ENCODE peak calls at places on chromosomes 5 and 9, in six cellular contexts. One of them, this sample, is unnamed.
A peak's percentile ranks its signal among the peaks of the same experiment; 100 is the strongest.

GRCh38 chr5:134249469-134250379 is 23.9 kb upstream of the PPP2CA start:
- DNase-seq in T47D: no peak
- DNase-seq in CD4-positive, alpha-beta T cell: no peak
- DNase-seq in cardiac fibroblast: peak; percentile 59
- DNase-seq in astrocyte of the spinal cord: no peak
- DNase-seq in upper lobe of left lung: no peak
- DNase-seq in this sample: no peak

GRCh38 chr9:35481347-35481975 is 8.4 kb upstream of the RUSC2 start:
- DNase-seq in T47D: peak; percentile 38
- DNase-seq in CD4-positive, alpha-beta T cell: no peak
- DNase-seq in cardiac fibroblast: peak; percentile 84
- DNase-seq in astrocyte of the spinal cord: peak; percentile 56
- DNase-seq in upper lobe of left lung: no peak
- DNase-seq in this sample: peak; percentile 75

GRCh38 chr9:1969898-1970297 is 45.2 kb upstream of the SMARCA2 start:
- DNase-seq in T47D: no peak
- DNase-seq in CD4-positive, alpha-beta T cell: no peak
- DNase-seq in cardiac fibroblast: no peak
- DNase-seq in astrocyte of the spinal cord: no peak
- DNase-seq in upper lobe of left lung: no peak
- DNase-seq in this sample: no peak

GRCh38 chr5:1312206-1312605 is 17.3 kb upstream of the TERT start:
- DNase-seq in T47D: no peak
- DNase-seq in CD4-positive, alpha-beta T cell: peak; percentile 18
- DNase-seq in cardiac fibroblast: no peak
- DNase-seq in astrocyte of the spinal cord: no peak
- DNase-seq in upper lobe of left lung: no peak
- DNase-seq in this sample: no peak

GRCh38 chr9:37976714-37977477 is 73.0 kb upstream of the SLC25A51 start:
- DNase-seq in T47D: no peak
- DNase-seq in CD4-positive, alpha-beta T cell: no peak
- DNase-seq in cardiac fibroblast: peak; percentile 90
- DNase-seq in astrocyte of the spinal cord: peak; percentile 93
- DNase-seq in upper lobe of left lung: no peak
- DNase-seq in this sample: peak; percentile 75

GRCh38 chr5:137515238-137515637 is 16.1 kb upstream of the SPOCK1 start:
- DNase-seq in T47D: no peak
- DNase-seq in CD4-positive, alpha-beta T cell: no peak
- DNase-seq in cardiac fibroblast: no peak
- DNase-seq in astrocyte of the spinal cord: no peak
- DNase-seq in upper lobe of left lung: no peak
- DNase-seq in this sample: no peak

GRCh38 chr9:127520941-127521918 is 69.9 kb downstream of the LRSAM1 start:
- DNase-seq in T47D: no peak
- DNase-seq in CD4-positive, alpha-beta T cell: no peak
- DNase-seq in cardiac fibroblast: peak; percentile 91
- DNase-seq in astrocyte of the spinal cord: peak; percentile 90
- DNase-seq in upper lobe of left lung: peak; percentile 79
- DNase-seq in this sample: peak; percentile 62

GRCh38 chr5:56677693-56678092 is 137.7 kb upstream of the MAP3K1 start:
- DNase-seq in T47D: no peak
- DNase-seq in CD4-positive, alpha-beta T cell: no peak
- DNase-seq in cardiac fibroblast: no peak
- DNase-seq in astrocyte of the spinal cord: no peak
- DNase-seq in upper lobe of left lung: no peak
- DNase-seq in this sample: no peak

GRCh38 chr5:180439911-180440769 is 54.0 kb upstream of the CNOT6 start:
- DNase-seq in T47D: no peak
- DNase-seq in CD4-positive, alpha-beta T cell: no peak
- DNase-seq in cardiac fibroblast: no peak
- DNase-seq in astrocyte of the spinal cord: no peak
- DNase-seq in upper lobe of left lung: no peak
- DNase-seq in this sample: no peak

GRCh38 chr9:21677834-21678233 is 124.6 kb upstream of the MTAP start:
- DNase-seq in T47D: no peak
- DNase-seq in CD4-positive, alpha-beta T cell: no peak
- DNase-seq in cardiac fibroblast: peak; percentile 89
- DNase-seq in astrocyte of the spinal cord: peak; percentile 85
- DNase-seq in upper lobe of left lung: no peak
- DNase-seq in this sample: no peak

GRCh38 chr9:128145951-128146351 is 3.3 kb upstream of the LCN2 start:
- DNase-seq in T47D: no peak
- DNase-seq in CD4-positive, alpha-beta T cell: no peak
- DNase-seq in cardiac fibroblast: no peak
- DNase-seq in astrocyte of the spinal cord: no peak
- DNase-seq in upper lobe of left lung: no peak
- DNase-seq in this sample: no peak

GRCh38 chr5:73435640-73436534 is 12.7 kb downstream of the FOXD1 start:
- DNase-seq in T47D: no peak
- DNase-seq in CD4-positive, alpha-beta T cell: no peak
- DNase-seq in cardiac fibroblast: no peak
- DNase-seq in astrocyte of the spinal cord: peak; percentile 35
- DNase-seq in upper lobe of left lung: peak; percentile 49
- DNase-seq in this sample: no peak

GRCh38 chr9:137776306-137776995 is 101.1 kb upstream of the CACNA1B start:
- DNase-seq in T47D: no peak
- DNase-seq in CD4-positive, alpha-beta T cell: no peak
- DNase-seq in cardiac fibroblast: no peak
- DNase-seq in astrocyte of the spinal cord: no peak
- DNase-seq in upper lobe of left lung: peak; percentile 56
- DNase-seq in this sample: no peak

GRCh38 chr5:150918613-150919012 is 13.8 kb upstream of the ZNF300 start:
- DNase-seq in T47D: no peak
- DNase-seq in CD4-positive, alpha-beta T cell: no peak
- DNase-seq in cardiac fibroblast: peak; percentile 48
- DNase-seq in astrocyte of the spinal cord: peak; percentile 18
- DNase-seq in upper lobe of left lung: no peak
- DNase-seq in this sample: no peak

GRCh38 chr9:76912631-76913275 is 6.8 kb upstream of the PRUNE2 start:
- DNase-seq in T47D: no peak
- DNase-seq in CD4-positive, alpha-beta T cell: no peak
- DNase-seq in cardiac fibroblast: peak; percentile 79
- DNase-seq in astrocyte of the spinal cord: peak; percentile 82
- DNase-seq in upper lobe of left lung: no peak
- DNase-seq in this sample: peak; percentile 56

GRCh38 chr9:128078504-128079434 is 10.7 kb downstream of the SLC25A25 start:
- DNase-seq in T47D: no peak
- DNase-seq in CD4-positive, alpha-beta T cell: no peak
- DNase-seq in cardiac fibroblast: no peak
- DNase-seq in astrocyte of the spinal cord: no peak
- DNase-seq in upper lobe of left lung: no peak
- DNase-seq in this sample: no peak

GRCh38 chr9:76610009-76610352 is 151.0 kb downstream of the GCNT1 start:
- DNase-seq in T47D: no peak
- DNase-seq in CD4-positive, alpha-beta T cell: no peak
- DNase-seq in cardiac fibroblast: peak; percentile 81
- DNase-seq in astrocyte of the spinal cord: peak; percentile 39
- DNase-seq in upper lobe of left lung: peak; percentile 46
- DNase-seq in this sample: no peak

GRCh38 chr5:156380846-156381245 is 53.9 kb downstream of the SGCD start:
- DNase-seq in T47D: no peak
- DNase-seq in CD4-positive, alpha-beta T cell: no peak
- DNase-seq in cardiac fibroblast: peak; percentile 35
- DNase-seq in astrocyte of the spinal cord: peak; percentile 59
- DNase-seq in upper lobe of left lung: no peak
- DNase-seq in this sample: no peak

GRCh38 chr5:161851691-161852299 is 3.9 kb downstream of the GABRA1 start:
- DNase-seq in T47D: peak; percentile 34
- DNase-seq in CD4-positive, alpha-beta T cell: no peak
- DNase-seq in cardiac fibroblast: peak; percentile 17
- DNase-seq in astrocyte of the spinal cord: peak; percentile 2
- DNase-seq in upper lobe of left lung: no peak
- DNase-seq in this sample: no peak

GRCh38 chr5:53430618-53431252 is 49.7 kb upstream of the FST start:
- DNase-seq in T47D: no peak
- DNase-seq in CD4-positive, alpha-beta T cell: no peak
- DNase-seq in cardiac fibroblast: peak; percentile 88
- DNase-seq in astrocyte of the spinal cord: peak; percentile 71
- DNase-seq in upper lobe of left lung: no peak
- DNase-seq in this sample: peak; percentile 57

GRCh38 chr9:77997611-77998349 is 33.8 kb downstream of the GNAQ start:
- DNase-seq in T47D: no peak
- DNase-seq in CD4-positive, alpha-beta T cell: no peak
- DNase-seq in cardiac fibroblast: no peak
- DNase-seq in astrocyte of the spinal cord: no peak
- DNase-seq in upper lobe of left lung: peak; percentile 37
- DNase-seq in this sample: no peak

GRCh38 chr9:36154213-36154952 is 14.8 kb upstream of the CCIN start:
- DNase-seq in T47D: no peak
- DNase-seq in CD4-positive, alpha-beta T cell: no peak
- DNase-seq in cardiac fibroblast: peak; percentile 84
- DNase-seq in astrocyte of the spinal cord: peak; percentile 79
- DNase-seq in upper lobe of left lung: no peak
- DNase-seq in this sample: no peak

GRCh38 chr5:81334304-81335061 is 33.1 kb downstream of the ZCCHC9 start:
- DNase-seq in T47D: no peak
- DNase-seq in CD4-positive, alpha-beta T cell: no peak
- DNase-seq in cardiac fibroblast: peak; percentile 32
- DNase-seq in astrocyte of the spinal cord: no peak
- DNase-seq in upper lobe of left lung: no peak
- DNase-seq in this sample: no peak

GRCh38 chr9:93270976-93271375 is 87.0 kb downstream of the WNK2 start:
- DNase-seq in T47D: no peak
- DNase-seq in CD4-positive, alpha-beta T cell: no peak
- DNase-seq in cardiac fibroblast: no peak
- DNase-seq in astrocyte of the spinal cord: no peak
- DNase-seq in upper lobe of left lung: no peak
- DNase-seq in this sample: no peak

GRCh38 chr9:87862536-87863268 is 20.0 kb upstream of the SPATA31E1 start:
- DNase-seq in T47D: no peak
- DNase-seq in CD4-positive, alpha-beta T cell: no peak
- DNase-seq in cardiac fibroblast: peak; percentile 85
- DNase-seq in astrocyte of the spinal cord: peak; percentile 69
- DNase-seq in upper lobe of left lung: no peak
- DNase-seq in this sample: peak; percentile 27

GRCh38 chr9:81538929-81539716 is 150.2 kb downstream of the TLE1 start:
- DNase-seq in T47D: no peak
- DNase-seq in CD4-positive, alpha-beta T cell: no peak
- DNase-seq in cardiac fibroblast: no peak
- DNase-seq in astrocyte of the spinal cord: peak; percentile 76
- DNase-seq in upper lobe of left lung: no peak
- DNase-seq in this sample: no peak

GRCh38 chr9:127968046-127968445 is 12.7 kb downstream of the EEIG1 start:
- DNase-seq in T47D: no peak
- DNase-seq in CD4-positive, alpha-beta T cell: no peak
- DNase-seq in cardiac fibroblast: peak; percentile 75
- DNase-seq in astrocyte of the spinal cord: peak; percentile 61
- DNase-seq in upper lobe of left lung: no peak
- DNase-seq in this sample: peak; percentile 48

This sample was measured in H4.